ENCODE peak calls at places on chromosomes 13 and 19, in five cellular contexts. B, U, E, R and J are unnamed samples.

GRCh38 chr19:2477732-2478191 is 1.8 kb downstream of the GADD45B start:
- DNase-seq in B (peak), U (no peak), E (no peak), R (no peak), J (no peak)

GRCh38 chr19:32287086-32287485 is 58.3 kb upstream of the ZNF507 start:
- DNase-seq in B (no peak), U (no peak), E (no peak), R (no peak), J (no peak)

GRCh38 chr19:42201489-42202289 is 15.8 kb downstream of the DEDD2 start:
- DNase-seq in B (no peak), U (peak), E (no peak), R (no peak), J (no peak)

GRCh38 chr13:72146816-72147215 is 279.8 kb upstream of the DACH1 start:
- DNase-seq in B (no peak), U (no peak), E (no peak), R (no peak), J (no peak)

GRCh38 chr19:19661675-19662251 is 1.7 kb downstream of the ATP13A1 start:
- DNase-seq in B (peak), U (no peak), E (no peak), R (no peak), J (no peak)

GRCh38 chr13:79631260-79631659 is 150.3 kb downstream of the NDFIP2 start:
- DNase-seq in B (peak), U (no peak), E (peak), R (no peak), J (peak)

GRCh38 chr13:73075546-73075945 is 16.7 kb downstream of the KLF5 start:
- DNase-seq in B (no peak), U (no peak), E (peak), R (no peak), J (peak)

GRCh38 chr19:19523177-19523576 is 5.5 kb upstream of the YJEFN3 start:
- DNase-seq in B (no peak), U (no peak), E (no peak), R (no peak), J (no peak)

GRCh38 chr19:3357731-3358391 is 8.5 kb upstream of the NFIC start:
- DNase-seq in B (no peak), U (no peak), E (peak), R (no peak), J (peak)

GRCh38 chr13:40269086-40269485 is 397.4 kb downstream of the FOXO1 start:
- DNase-seq in B (peak), U (no peak), E (no peak), R (no peak), J (no peak)

GRCh38 chr13:68984688-68985319 is 1122.8 kb upstream of the ATXN8OS start:
- DNase-seq in B (no peak), U (no peak), E (no peak), R (no peak), J (no peak)

GRCh38 chr13:113145496-113145895 is 13.0 kb upstream of the PROZ start:
- DNase-seq in B (no peak), U (no peak), E (no peak), R (no peak), J (no peak)

GRCh38 chr19:33440682-33441081 is 67.2 kb downstream of the CEBPG start:
- DNase-seq in B (no peak), U (no peak), E (no peak), R (no peak), J (no peak)

GRCh38 chr13:27868639-27869435 is 51.0 kb upstream of the PDX1 start:
- DNase-seq in B (no peak), U (no peak), E (no peak), R (no peak), J (peak)

GRCh38 chr19:20431826-20432225 is 133.8 kb downstream of the ZNF737 start:
- DNase-seq in B (no peak), U (no peak), E (no peak), R (no peak), J (no peak)

GRCh38 chr13:104869501-104869900 is 1666.0 kb downstream of the EFNB2 start:
- DNase-seq in B (no peak), U (no peak), E (no peak), R (no peak), J (no peak)

GRCh38 chr19:17052439-17052838 is 22.8 kb downstream of the HAUS8 start:
- DNase-seq in B (peak), U (no peak), E (peak), R (no peak), J (peak)

GRCh38 chr19:6264077-6264445 is 15.7 kb downstream of the MLLT1 start:
- DNase-seq in B (no peak), U (no peak), E (peak), R (no peak), J (no peak)

GRCh38 chr13:113777311-113778260 is 18.6 kb downstream of the TMEM255B start:
- DNase-seq in B (peak), U (no peak), E (peak), R (no peak), J (peak)

GRCh38 chr13:98033277-98034247 is 80.1 kb downstream of the IPO5 start:
- DNase-seq in B (peak), U (no peak), E (peak), R (no peak), J (peak)

GRCh38 chr13:70714993-70715392 is 606.7 kb upstream of the KLHL1 start:
- DNase-seq in B (no peak), U (no peak), E (no peak), R (no peak), J (peak)

GRCh38 chr19:46009530-46010510 is 13.0 kb downstream of the PGLYRP1 start:
- DNase-seq in B (peak), U (peak), E (peak), R (peak), J (peak)

GRCh38 chr13:46551410-46552301 is 1.3 kb upstream of the LRCH1 start:
- DNase-seq in B (peak), U (peak), E (peak), R (peak), J (peak)

GRCh38 chr13:36353001-36353400 is 6.8 kb upstream of the SPART start:
- DNase-seq in B (peak), U (no peak), E (no peak), R (no peak), J (no peak)

GRCh38 chr19:8335343-8336071 is 7.6 kb downstream of the KANK3 start:
- DNase-seq in B (no peak), U (no peak), E (peak), R (no peak), J (peak)

GRCh38 chr19:47109541-47110375 is 3.8 kb downstream of the ZC3H4 start:
- DNase-seq in B (no peak), U (peak), E (no peak), R (no peak), J (peak)

GRCh38 chr13:91904597-91904996 is 506.2 kb downstream of the GPC5 start:
- DNase-seq in B (no peak), U (no peak), E (no peak), R (no peak), J (no peak)

GRCh38 chr13:30301827-30302226 is 5.5 kb downstream of the KATNAL1 start:
- DNase-seq in B (no peak), U (no peak), E (no peak), R (no peak), J (no peak)

GRCh38 chr13:99572131-99572530 is 70.9 kb downstream of the TM9SF2 start:
- DNase-seq in B (no peak), U (no peak), E (no peak), R (no peak), J (no peak)

GRCh38 chr13:42735011-42735410 is 46.4 kb upstream of the FAM216B start:
- DNase-seq in B (no peak), U (no peak), E (no peak), R (no peak), J (no peak)

GRCh38 chr13:112062619-112063308 is 4.2 kb upstream of the SOX1 start:
- DNase-seq in B (no peak), U (no peak), E (peak), R (no peak), J (peak)

GRCh38 chr19:13723206-13723605 is 41.1 kb upstream of the MRI1 start:
- DNase-seq in B (no peak), U (no peak), E (no peak), R (no peak), J (no peak)

GRCh38 chr19:35000647-35001501 is 751 bp downstream of the GRAMD1A start:
- DNase-seq in B (peak), U (peak), E (peak), R (no peak), J (peak)